ENCODE peak calls at places on chromosome X, in six cellular contexts. N is gastrocnemius medialis; A is naive thymus-derived CD8-positive, alpha-beta T cell; T is lower leg skin; O is HT1080; Z is AG04450. K is an unnamed sample.

GRCh38 chrX:43655151-43655676 is 885 bp upstream of the MAOA start:
- DNase-seq in N (no peak), A (no peak), T (peak), O (peak), Z (no peak), K (no peak)

GRCh38 chrX:24023972-24024664 is 2.9 kb downstream of the KLHL15 start:
- DNase-seq in N (no peak), A (no peak), T (no peak), O (peak), Z (no peak), K (no peak)

GRCh38 chrX:132591719-132592275 is 103.0 kb upstream of the MBNL3 start:
- DNase-seq in N (no peak), A (no peak), T (no peak), O (no peak), Z (no peak), K (no peak)

GRCh38 chrX:10393899-10394298 is 226.5 kb downstream of the MID1 start:
- DNase-seq in N (no peak), A (no peak), T (no peak), O (peak), Z (no peak), K (no peak)

GRCh38 chrX:16807976-16808542 is 21.8 kb downstream of the TXLNG start:
- DNase-seq in N (peak), A (no peak), T (peak), O (peak), Z (peak), K (no peak)

GRCh38 chrX:107718156-107718621 is 57.4 kb downstream of the TSC22D3 start:
- DNase-seq in N (peak), A (peak), T (peak), O (peak), Z (peak), K (peak)

GRCh38 chrX:153226344-153227190 is 47.5 kb downstream of the MAGEA1 start:
- DNase-seq in N (no peak), A (no peak), T (no peak), O (peak), Z (no peak), K (no peak)

GRCh38 chrX:148811236-148811635 is 310.8 kb downstream of the AFF2 start:
- DNase-seq in N (no peak), A (no peak), T (no peak), O (peak), Z (no peak), K (no peak)

GRCh38 chrX:154542723-154543424 is 3.8 kb downstream of the G6PD start:
- DNase-seq in N (no peak), A (no peak), T (no peak), O (no peak), Z (no peak), K (no peak)

GRCh38 chrX:13087322-13088154 is 43.1 kb upstream of the FAM9C start:
- DNase-seq in N (no peak), A (peak), T (no peak), O (peak), Z (no peak), K (peak)

GRCh38 chrX:115948018-115948923 is 222.3 kb upstream of the AGTR2 start:
- DNase-seq in N (no peak), A (no peak), T (no peak), O (no peak), Z (no peak), K (no peak)

GRCh38 chrX:115233497-115234219 is at the start of gene LRCH2:
- DNase-seq in N (no peak), A (no peak), T (no peak), O (no peak), Z (peak), K (no peak)

GRCh38 chrX:54807524-54808108 is at the start of gene MAGED2:
- DNase-seq in N (no peak), A (peak), T (peak), O (peak), Z (no peak), K (peak)

GRCh38 chrX:30301977-30302376 is 7.2 kb downstream of the NR0B1 start:
- DNase-seq in N (no peak), A (no peak), T (no peak), O (no peak), Z (no peak), K (no peak)

GRCh38 chrX:124406294-124407013 is 60.1 kb downstream of the SH2D1A start:
- DNase-seq in N (peak), A (peak), T (peak), O (peak), Z (no peak), K (peak)

GRCh38 chrX:20116575-20117240 is at the start of gene MAP7D2:
- DNase-seq in N (no peak), A (no peak), T (no peak), O (no peak), Z (no peak), K (no peak)

GRCh38 chrX:69388526-69388925 is 115.6 kb upstream of the NALF2 start:
- DNase-seq in N (no peak), A (no peak), T (peak), O (no peak), Z (no peak), K (no peak)

GRCh38 chrX:88284844-88285243 is 462.2 kb upstream of the CPXCR1 start:
- DNase-seq in N (no peak), A (no peak), T (peak), O (peak), Z (no peak), K (no peak)

GRCh38 chrX:64642482-64642881 is 247.2 kb upstream of the MTMR8 start:
- DNase-seq in N (no peak), A (no peak), T (no peak), O (peak), Z (no peak), K (no peak)

K was measured in effector memory CD8-positive, alpha-beta T cell.